ENCODE peak calls at places on chromosomes 4 and X, in six cellular contexts. One of them, this sample, is unnamed.
A peak's percentile ranks its signal among the peaks of the same experiment; 100 is the strongest.

GRCh38 chrX:50497067-50497466 is 26.4 kb upstream of the DGKK start:
- DNase-seq in heart left ventricle: no peak
- DNase-seq in tibial artery: no peak
- DNase-seq in CD8-positive, alpha-beta memory T cell: no peak
- DNase-seq in NT2/D1: no peak
- DNase-seq in mammary epithelial cell: no peak
- DNase-seq in this sample: no peak

GRCh38 chr4:1082215-1083182 is 30.9 kb downstream of the RNF212 start:
- DNase-seq in CD8-positive, alpha-beta memory T cell: no peak
- DNase-seq in mammary epithelial cell: peak; percentile 98
- DNase-seq in tibial artery: peak; percentile 72
- DNase-seq in NT2/D1: no peak
- DNase-seq in heart left ventricle: no peak
- DNase-seq in this sample: peak; percentile 89

GRCh38 chr4:13537011-13537831 is 7.1 kb downstream of the NKX3-2 start:
- DNase-seq in NT2/D1: no peak
- DNase-seq in heart left ventricle: no peak
- DNase-seq in CD8-positive, alpha-beta memory T cell: no peak
- DNase-seq in mammary epithelial cell: no peak
- DNase-seq in tibial artery: no peak
- DNase-seq in this sample: no peak

GRCh38 chr4:90198086-90198847 is 71.1 kb downstream of the CCSER1 start:
- DNase-seq in mammary epithelial cell: peak; percentile 2
- DNase-seq in heart left ventricle: no peak
- DNase-seq in tibial artery: no peak
- DNase-seq in CD8-positive, alpha-beta memory T cell: no peak
- DNase-seq in NT2/D1: peak; percentile 25
- DNase-seq in this sample: no peak

GRCh38 chr4:104210420-104210819 is 284.3 kb downstream of the CXXC4 start:
- DNase-seq in heart left ventricle: no peak
- DNase-seq in tibial artery: no peak
- DNase-seq in mammary epithelial cell: no peak
- DNase-seq in CD8-positive, alpha-beta memory T cell: no peak
- DNase-seq in NT2/D1: no peak
- DNase-seq in this sample: no peak

GRCh38 chr4:187598246-187598645 is 397.3 kb upstream of the ZFP42 start:
- DNase-seq in NT2/D1: no peak
- DNase-seq in tibial artery: no peak
- DNase-seq in heart left ventricle: no peak
- DNase-seq in mammary epithelial cell: no peak
- DNase-seq in CD8-positive, alpha-beta memory T cell: no peak
- DNase-seq in this sample: no peak

GRCh38 chr4:94548571-94548970 is 96.8 kb downstream of the PDLIM5 start:
- DNase-seq in heart left ventricle: peak; percentile 38
- DNase-seq in CD8-positive, alpha-beta memory T cell: no peak
- DNase-seq in tibial artery: peak; percentile 38
- DNase-seq in NT2/D1: no peak
- DNase-seq in mammary epithelial cell: peak; percentile 90
- DNase-seq in this sample: no peak

GRCh38 chr4:97493815-97494518 is 649.3 kb downstream of the STPG2 start:
- DNase-seq in heart left ventricle: no peak
- DNase-seq in mammary epithelial cell: peak; percentile 52
- DNase-seq in NT2/D1: no peak
- DNase-seq in CD8-positive, alpha-beta memory T cell: no peak
- DNase-seq in tibial artery: no peak
- DNase-seq in this sample: no peak

GRCh38 chr4:73606465-73606974 is 13.7 kb downstream of the RASSF6 start:
- DNase-seq in tibial artery: no peak
- DNase-seq in heart left ventricle: no peak
- DNase-seq in CD8-positive, alpha-beta memory T cell: no peak
- DNase-seq in mammary epithelial cell: peak; percentile 26
- DNase-seq in NT2/D1: no peak
- DNase-seq in this sample: no peak

GRCh38 chrX:85017721-85018120 is 14.0 kb downstream of the APOOL start:
- DNase-seq in mammary epithelial cell: no peak
- DNase-seq in heart left ventricle: no peak
- DNase-seq in NT2/D1: no peak
- DNase-seq in CD8-positive, alpha-beta memory T cell: no peak
- DNase-seq in tibial artery: no peak
- DNase-seq in this sample: no peak

GRCh38 chr4:27217261-27217769 is 356.7 kb downstream of the STIM2 start:
- DNase-seq in mammary epithelial cell: peak; percentile 64
- DNase-seq in tibial artery: no peak
- DNase-seq in heart left ventricle: no peak
- DNase-seq in CD8-positive, alpha-beta memory T cell: no peak
- DNase-seq in NT2/D1: no peak
- DNase-seq in this sample: no peak

GRCh38 chr4:22712541-22712940 is 19.8 kb downstream of the GBA3 start:
- DNase-seq in heart left ventricle: no peak
- DNase-seq in tibial artery: no peak
- DNase-seq in mammary epithelial cell: no peak
- DNase-seq in NT2/D1: no peak
- DNase-seq in CD8-positive, alpha-beta memory T cell: no peak
- DNase-seq in this sample: no peak

GRCh38 chr4:123046096-123046495 is 123.7 kb upstream of the NUDT6 start:
- DNase-seq in NT2/D1: no peak
- DNase-seq in mammary epithelial cell: no peak
- DNase-seq in CD8-positive, alpha-beta memory T cell: no peak
- DNase-seq in tibial artery: no peak
- DNase-seq in heart left ventricle: no peak
- DNase-seq in this sample: no peak

GRCh38 chrX:112841114-112841819 is 636 bp upstream of the AMOT start:
- DNase-seq in heart left ventricle: peak; percentile 86
- DNase-seq in CD8-positive, alpha-beta memory T cell: peak; percentile 62
- DNase-seq in NT2/D1: peak; percentile 75
- DNase-seq in mammary epithelial cell: peak; percentile 51
- DNase-seq in tibial artery: peak; percentile 80
- DNase-seq in this sample: peak; percentile 83

GRCh38 chr4:155025762-155026457 is 182.5 kb upstream of the NPY2R start:
- DNase-seq in mammary epithelial cell: peak; percentile 36
- DNase-seq in tibial artery: no peak
- DNase-seq in CD8-positive, alpha-beta memory T cell: no peak
- DNase-seq in NT2/D1: peak; percentile 43
- DNase-seq in heart left ventricle: no peak
- DNase-seq in this sample: peak; percentile 31

GRCh38 chr4:152106781-152107321 is 346.0 kb upstream of the GATB start:
- DNase-seq in NT2/D1: no peak
- DNase-seq in CD8-positive, alpha-beta memory T cell: no peak
- DNase-seq in heart left ventricle: no peak
- DNase-seq in mammary epithelial cell: no peak
- DNase-seq in tibial artery: no peak
- DNase-seq in this sample: no peak

GRCh38 chr4:71689822-71690221 is 94.1 kb downstream of the GC start:
- DNase-seq in heart left ventricle: no peak
- DNase-seq in tibial artery: no peak
- DNase-seq in CD8-positive, alpha-beta memory T cell: no peak
- DNase-seq in mammary epithelial cell: no peak
- DNase-seq in NT2/D1: no peak
- DNase-seq in this sample: no peak

GRCh38 chrX:81120270-81120935 is 81.3 kb downstream of the HMGN5 start:
- DNase-seq in tibial artery: no peak
- DNase-seq in mammary epithelial cell: no peak
- DNase-seq in NT2/D1: no peak
- DNase-seq in heart left ventricle: no peak
- DNase-seq in CD8-positive, alpha-beta memory T cell: no peak
- DNase-seq in this sample: no peak

DNA sequence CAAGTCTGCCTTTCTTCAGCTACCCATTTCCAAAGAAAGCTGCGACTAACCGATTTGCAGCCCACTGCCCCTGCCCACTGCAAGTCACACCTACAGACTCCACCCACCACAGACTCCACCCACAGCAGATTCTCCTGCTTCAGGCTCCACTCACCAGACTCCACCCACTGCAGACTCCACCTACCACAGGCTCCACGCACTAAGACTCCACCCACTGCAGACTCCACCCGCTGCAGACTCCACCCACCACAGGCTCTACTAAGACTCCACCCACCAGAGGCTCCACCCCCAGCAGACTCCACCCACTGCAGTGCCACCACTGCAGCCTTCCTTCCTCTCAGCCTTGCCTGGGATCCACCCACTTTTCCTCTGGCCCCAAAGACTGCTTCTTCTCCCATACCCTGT is 41.3 kb downstream of the ABLIM2 start:
- DNase-seq in tibial artery: no peak
- DNase-seq in heart left ventricle: no peak
- DNase-seq in CD8-positive, alpha-beta memory T cell: peak; percentile 17
- DNase-seq in mammary epithelial cell: peak; percentile 6
- DNase-seq in NT2/D1: peak; percentile 61
- DNase-seq in this sample: no peak
- H3K4me1 ChIP-seq in tibial artery: peaks cover 13% of the 10 kb centered on the region
- H3K4me1 ChIP-seq in heart left ventricle: peaks cover 30% of the 10 kb centered on the region
- H3K4me1 ChIP-seq in CD8-positive, alpha-beta memory T cell: peaks cover 10% of the 10 kb centered on the region
- H3K4me1 ChIP-seq in mammary epithelial cell: no peaks in the 10 kb centered on the region
- H3K4me1 ChIP-seq in NT2/D1: peaks cover 4% of the 10 kb centered on the region
- H3K4me1 ChIP-seq in this sample: no peaks in the 10 kb centered on the region

GRCh38 chrX:78513996-78514745 is 145.0 kb downstream of the RTL3 start:
- DNase-seq in tibial artery: no peak
- DNase-seq in CD8-positive, alpha-beta memory T cell: no peak
- DNase-seq in heart left ventricle: no peak
- DNase-seq in NT2/D1: peak; percentile 16
- DNase-seq in mammary epithelial cell: no peak
- DNase-seq in this sample: no peak
- H3K27me3 ChIP-seq in tibial artery: no peaks in the 10 kb centered on the region
- H3K27me3 ChIP-seq in CD8-positive, alpha-beta memory T cell: no peaks in the 10 kb centered on the region
- H3K27me3 ChIP-seq in heart left ventricle: no peaks in the 10 kb centered on the region
- H3K27me3 ChIP-seq in NT2/D1: no peaks in the 10 kb centered on the region
- H3K27me3 ChIP-seq in mammary epithelial cell: no peaks in the 10 kb centered on the region
- H3K27me3 ChIP-seq in this sample: no peaks in the 10 kb centered on the region

DNA sequence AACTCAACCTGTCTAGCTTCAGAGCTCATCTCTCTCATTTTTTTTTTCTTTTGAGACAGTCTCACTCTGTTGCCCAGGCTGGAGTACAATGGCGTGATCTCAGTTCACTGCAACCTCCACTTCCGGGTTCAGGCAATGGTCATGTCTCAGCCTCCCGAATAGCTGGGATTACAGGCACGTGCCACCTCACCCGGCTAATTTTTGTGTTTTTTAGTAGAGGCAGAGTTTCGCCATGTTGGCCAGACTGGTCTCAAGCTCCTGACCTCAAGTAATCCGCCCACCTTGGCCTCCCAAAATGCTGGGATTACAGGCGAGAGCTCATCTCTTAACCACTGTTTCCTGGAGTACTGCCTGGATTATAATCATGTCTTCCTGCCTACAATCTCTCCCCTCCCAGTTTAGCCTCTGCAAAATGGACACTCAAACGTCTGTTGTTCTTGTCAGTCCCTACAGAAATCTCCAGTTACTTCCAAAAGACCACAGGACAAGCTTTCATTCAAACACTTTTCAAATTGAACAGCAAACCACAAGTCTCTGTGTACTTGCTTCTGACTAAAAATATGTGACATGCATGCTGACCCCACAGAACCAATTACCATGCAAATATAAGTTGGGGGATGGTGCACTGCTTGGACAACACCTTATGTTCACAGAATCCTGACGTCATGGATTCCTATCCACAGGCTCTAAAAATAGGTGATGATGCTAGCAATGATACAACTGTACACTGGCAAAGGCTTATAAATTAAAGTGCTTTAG is 137.2 kb downstream of the SH3KBP1 start:
- DNase-seq in heart left ventricle: no peak
- DNase-seq in mammary epithelial cell: no peak
- DNase-seq in tibial artery: no peak
- DNase-seq in NT2/D1: no peak
- DNase-seq in CD8-positive, alpha-beta memory T cell: no peak
- DNase-seq in this sample: no peak
- H3K4me1 ChIP-seq in heart left ventricle: peaks cover 15% of the 10 kb centered on the region
- H3K4me1 ChIP-seq in mammary epithelial cell: no peaks in the 10 kb centered on the region
- H3K4me1 ChIP-seq in tibial artery: no peaks in the 10 kb centered on the region
- H3K4me1 ChIP-seq in NT2/D1: no peaks in the 10 kb centered on the region
- H3K4me1 ChIP-seq in CD8-positive, alpha-beta memory T cell: peaks cover 91% of the 10 kb centered on the region
- H3K4me1 ChIP-seq in this sample: peaks cover 7% of the 10 kb centered on the region

GRCh38 chr4:6221296-6221850 is 21.0 kb upstream of the JAKMIP1 start:
- DNase-seq in tibial artery: no peak
- DNase-seq in NT2/D1: no peak
- DNase-seq in CD8-positive, alpha-beta memory T cell: no peak
- DNase-seq in mammary epithelial cell: no peak
- DNase-seq in heart left ventricle: no peak
- DNase-seq in this sample: no peak
- H3K27me3 ChIP-seq in tibial artery: peaks cover 55% of the 10 kb centered on the region
- H3K27me3 ChIP-seq in NT2/D1: peaks cover 19% of the 10 kb centered on the region
- H3K27me3 ChIP-seq in CD8-positive, alpha-beta memory T cell: peaks cover 5% of the 10 kb centered on the region
- H3K27me3 ChIP-seq in mammary epithelial cell: no peaks in the 10 kb centered on the region
- H3K27me3 ChIP-seq in heart left ventricle: peaks cover 17% of the 10 kb centered on the region
- H3K27me3 ChIP-seq in this sample: peaks cover 1% of the 10 kb centered on the region

GRCh38 chr4:40300371-40301162 is 34.6 kb upstream of the CHRNA9 start:
- DNase-seq in NT2/D1: no peak
- DNase-seq in heart left ventricle: no peak
- DNase-seq in mammary epithelial cell: no peak
- DNase-seq in CD8-positive, alpha-beta memory T cell: no peak
- DNase-seq in tibial artery: no peak
- DNase-seq in this sample: no peak
- H3K4me1 ChIP-seq in NT2/D1: no peaks in the 10 kb centered on the region
- H3K4me1 ChIP-seq in heart left ventricle: no peaks in the 10 kb centered on the region
- H3K4me1 ChIP-seq in mammary epithelial cell: peaks cover 8% of the 10 kb centered on the region
- H3K4me1 ChIP-seq in CD8-positive, alpha-beta memory T cell: peaks cover 81% of the 10 kb centered on the region
- H3K4me1 ChIP-seq in tibial artery: no peaks in the 10 kb centered on the region
- H3K4me1 ChIP-seq in this sample: no peaks in the 10 kb centered on the region

DNA sequence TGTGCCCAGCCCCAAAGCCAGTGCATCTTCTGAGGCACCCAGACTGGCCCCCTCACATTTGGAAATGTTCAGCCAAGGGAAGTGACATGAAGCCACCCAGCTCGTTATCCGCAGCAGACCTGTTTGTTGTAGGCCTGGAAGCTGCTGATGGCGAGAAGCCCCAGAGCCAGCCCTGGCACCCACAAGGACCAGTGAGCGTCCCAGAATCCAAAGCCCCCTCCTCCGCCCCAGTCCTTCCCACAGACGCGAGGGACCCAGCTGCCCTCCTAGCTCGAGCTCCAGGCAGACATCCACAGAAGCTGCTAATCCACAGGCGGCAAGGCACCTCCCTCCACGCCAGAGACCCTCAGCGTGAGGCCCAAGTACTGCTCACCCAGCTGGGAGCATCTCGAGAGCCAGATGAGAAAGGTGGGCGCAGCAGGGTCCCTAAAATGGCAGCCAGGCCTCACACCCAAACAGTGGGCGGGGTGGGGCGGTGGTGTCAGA is 7.4 kb downstream of the ABLIM2 start:
- DNase-seq in heart left ventricle: no peak
- DNase-seq in tibial artery: no peak
- DNase-seq in CD8-positive, alpha-beta memory T cell: no peak
- DNase-seq in NT2/D1: no peak
- DNase-seq in mammary epithelial cell: no peak
- DNase-seq in this sample: no peak
- H3K27me3 ChIP-seq in heart left ventricle: no peaks in the 10 kb centered on the region
- H3K27me3 ChIP-seq in tibial artery: no peaks in the 10 kb centered on the region
- H3K27me3 ChIP-seq in CD8-positive, alpha-beta memory T cell: no peaks in the 10 kb centered on the region
- H3K27me3 ChIP-seq in NT2/D1: peaks cover 6% of the 10 kb centered on the region
- H3K27me3 ChIP-seq in mammary epithelial cell: no peaks in the 10 kb centered on the region
- H3K27me3 ChIP-seq in this sample: no peaks in the 10 kb centered on the region

GRCh38 chrX:71619193-71619592 is 882 bp upstream of the CXCR3 start:
- DNase-seq in CD8-positive, alpha-beta memory T cell: peak; percentile 31
- DNase-seq in NT2/D1: no peak
- DNase-seq in heart left ventricle: no peak
- DNase-seq in mammary epithelial cell: no peak
- DNase-seq in tibial artery: no peak
- DNase-seq in this sample: no peak
- H3K4me1 ChIP-seq in CD8-positive, alpha-beta memory T cell: peaks cover 55% of the 10 kb centered on the region
- H3K4me1 ChIP-seq in NT2/D1: peaks cover 8% of the 10 kb centered on the region
- H3K4me1 ChIP-seq in heart left ventricle: peaks cover 17% of the 10 kb centered on the region
- H3K4me1 ChIP-seq in mammary epithelial cell: peaks cover 8% of the 10 kb centered on the region
- H3K4me1 ChIP-seq in tibial artery: peaks cover 20% of the 10 kb centered on the region
- H3K4me1 ChIP-seq in this sample: no peaks in the 10 kb centered on the region

This sample was measured in lung.